ENCODE peak calls at places on chromosomes 3 and 15, in eight cellular contexts. O is transverse colon, P is SK-N-SH, N is GM23338, I is GM12891, H is endothelial cell of umbilical vein, G is Panc1, V is sigmoid colon. W is an unnamed sample.

GRCh38 chr3:42667523-42668402 is 14.3 kb downstream of the ZBTB47 start:
- DNase-seq in N (no peak), P (peak), H (no peak), G (no peak), O (no peak), I (no peak), V (peak), W (no peak)

GRCh38 chr3:143824675-143825074 is 23.6 kb downstream of the SLC9A9 start:
- DNase-seq in I (no peak), H (no peak), N (no peak), G (no peak), V (no peak), O (no peak), P (no peak), W (no peak)

GRCh38 chr15:23467110-23467600 is 20.1 kb upstream of the GOLGA6L2 start:
- DNase-seq in P (peak), O (no peak), G (peak), N (peak), I (peak), H (peak), V (no peak), W (no peak)

GRCh38 chr3:178381971-178382370 is 154.3 kb upstream of the KCNMB2 start:
- DNase-seq in G (no peak), H (no peak), O (no peak), N (no peak), P (no peak), V (no peak), I (no peak), W (no peak)

GRCh38 chr3:180135101-180135500 is 98.4 kb upstream of the PEX5L start:
- DNase-seq in I (no peak), H (no peak), O (no peak), N (no peak), G (no peak), P (no peak), V (no peak), W (no peak)

GRCh38 chr15:26974120-26974780 is 3.3 kb downstream of the GABRG3 start:
- DNase-seq in P (peak), G (peak), V (no peak), I (no peak), O (no peak), H (no peak), N (peak), W (no peak)

GRCh38 chr15:80317389-80318169 is 65.6 kb upstream of the CTXND1 start:
- DNase-seq in O (no peak), I (no peak), V (peak), P (no peak), H (no peak), N (no peak), G (no peak), W (no peak)

GRCh38 chr3:190892328-190893011 is 30.0 kb upstream of the GMNC start:
- DNase-seq in V (no peak), G (no peak), O (no peak), I (no peak), P (no peak), N (peak), H (no peak), W (no peak)

GRCh38 chr3:128319741-128320141 is 146.9 kb downstream of the DNAJB8 start:
- DNase-seq in V (peak), G (no peak), N (no peak), P (no peak), O (no peak), I (no peak), H (no peak), W (no peak)

GRCh38 chr3:194364652-194365434 is 4.7 kb downstream of the LRRC15 start:
- DNase-seq in P (peak), O (peak), I (no peak), V (no peak), H (peak), G (no peak), N (no peak), W (no peak)

GRCh38 chr3:170977911-170978310 is 48.6 kb downstream of the SLC2A2 start:
- DNase-seq in G (no peak), V (no peak), H (no peak), O (no peak), I (no peak), N (no peak), P (no peak), W (no peak)

GRCh38 chr3:46944191-46944590 is 32.4 kb downstream of the CCDC12 start:
- DNase-seq in N (peak), P (no peak), I (no peak), V (no peak), G (no peak), H (no peak), O (no peak), W (no peak)

GRCh38 chr3:13950042-13950441 is 70.2 kb upstream of the WNT7A start:
- DNase-seq in H (no peak), N (no peak), I (no peak), G (no peak), O (no peak), P (peak), V (no peak), W (no peak)

GRCh38 chr15:49817100-49817499 is 196.3 kb downstream of the DTWD1 start:
- DNase-seq in N (no peak), H (no peak), I (no peak), O (no peak), V (no peak), P (no peak), G (no peak), W (no peak)

GRCh38 chr3:193800138-193801043 is 207.4 kb downstream of the OPA1 start:
- DNase-seq in P (no peak), N (no peak), I (no peak), G (no peak), H (peak), V (no peak), O (no peak), W (no peak)

GRCh38 chr3:14467723-14468620 is 65.6 kb downstream of the SLC6A6 start:
- DNase-seq in G (no peak), V (no peak), N (peak), H (peak), P (peak), O (peak), I (peak), W (no peak)

GRCh38 chr15:56794923-56795329 is 61.6 kb upstream of the ZNF280D start:
- DNase-seq in V (no peak), P (no peak), I (no peak), N (no peak), G (no peak), H (no peak), O (no peak), W (no peak)

GRCh38 chr15:96358795-96359190 is 28.3 kb downstream of the NR2F2 start:
- DNase-seq in P (peak), N (no peak), I (no peak), O (no peak), G (no peak), H (no peak), V (no peak), W (no peak)

GRCh38 chr15:96359772-96360498 is 29.4 kb downstream of the NR2F2 start:
- DNase-seq in I (no peak), P (peak), V (no peak), H (peak), N (peak), G (no peak), O (no peak), W (no peak)

GRCh38 chr15:96358006-96358794 is 27.7 kb downstream of the NR2F2 start:
- DNase-seq in I (no peak), N (peak), P (peak), H (no peak), V (no peak), O (no peak), G (no peak), W (no peak)

GRCh38 chr15:96360581-96361308 is 30.2 kb downstream of the NR2F2 start:
- DNase-seq in N (peak), G (no peak), I (no peak), H (peak), P (peak), O (no peak), V (no peak), W (no peak)

GRCh38 chr15:96359371-96359771 is 28.9 kb downstream of the NR2F2 start:
- DNase-seq in O (no peak), H (peak), I (no peak), V (no peak), G (no peak), P (peak), N (peak), W (no peak)
- TF ChIP-seq POLR2AphosphoS5 in O (no peak), H (no peak), I (no peak), V (no peak), G (no peak), P (no peak), N (no peak), W (no peak)

GRCh38 chr3:105526349-105527111 is 159.8 kb downstream of the ALCAM start:
- DNase-seq in P (no peak), G (no peak), N (no peak), O (no peak), V (no peak), H (no peak), I (no peak), W (no peak)
- TF ChIP-seq POLR2AphosphoS5 in P (no peak), G (no peak), N (no peak), O (no peak), V (no peak), H (no peak), I (no peak), W (no peak)

GRCh38 chr15:65082303-65082958 is 5.9 kb downstream of the KBTBD13 start:
- DNase-seq in V (no peak), I (no peak), P (peak), G (no peak), O (peak), N (peak), H (no peak), W (no peak)
- TF ChIP-seq POLR2AphosphoS5 in V (no peak), I (no peak), P (no peak), G (no peak), O (no peak), N (peak), H (no peak), W (no peak)

GRCh38 chr15:34900748-34901147 is 68.8 kb downstream of the AQR start:
- DNase-seq in N (no peak), V (no peak), G (no peak), P (no peak), O (no peak), I (no peak), H (no peak), W (no peak)
- TF ChIP-seq POLR2AphosphoS5 in N (no peak), V (no peak), G (no peak), P (no peak), O (no peak), I (no peak), H (no peak), W (no peak)

DNA sequence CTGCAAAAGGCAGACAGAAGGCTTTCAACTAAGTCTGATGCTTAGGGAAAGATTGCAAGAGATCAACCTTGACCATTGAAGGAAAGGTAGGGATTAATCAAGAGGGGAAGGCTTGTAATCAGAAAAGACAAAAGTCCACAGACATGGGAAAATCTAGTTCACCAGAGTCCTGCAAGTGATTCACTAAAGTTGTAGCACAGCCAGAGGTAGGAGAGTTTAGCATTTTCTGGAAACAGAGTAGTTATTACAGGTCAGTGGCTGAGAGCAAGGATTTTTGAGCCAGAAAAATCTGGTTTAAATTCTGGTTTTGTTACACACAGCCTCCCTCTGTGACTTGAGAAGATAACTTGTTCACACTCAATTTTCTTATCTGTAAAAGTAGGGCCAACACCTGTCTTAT is 35.3 kb upstream of the DPPA4 start:
- DNase-seq in G (no peak), V (no peak), I (no peak), O (no peak), P (no peak), H (no peak), N (no peak), W (no peak)
- TF ChIP-seq POLR2AphosphoS5 in G (no peak), V (no peak), I (no peak), O (no peak), P (no peak), H (no peak), N (no peak), W (no peak)

GRCh38 chr15:64144192-64144564 is 7.4 kb upstream of the SNX22 start:
- DNase-seq in P (no peak), H (no peak), V (peak), N (no peak), G (no peak), I (no peak), O (no peak), W (no peak)

GRCh38 chr15:64146041-64146440 is 5.5 kb upstream of the SNX22 start:
- DNase-seq in V (peak), P (peak), N (no peak), H (no peak), I (no peak), O (no peak), G (no peak), W (no peak)

GRCh38 chr15:64143276-64143675 is 8.3 kb upstream of the SNX22 start:
- DNase-seq in O (no peak), V (no peak), H (no peak), I (no peak), G (no peak), P (no peak), N (no peak), W (no peak)

GRCh38 chr15:64146520-64146884 is 5.0 kb upstream of the SNX22 start:
- DNase-seq in I (no peak), V (no peak), O (no peak), H (no peak), G (no peak), P (no peak), N (no peak), W (no peak)

GRCh38 chr15:64144565-64145281 is 6.8 kb upstream of the SNX22 start:
- DNase-seq in O (no peak), P (no peak), G (no peak), V (peak), N (no peak), I (peak), H (no peak), W (no peak)
- TF ChIP-seq POLR2AphosphoS5 in O (no peak), P (no peak), G (no peak), V (no peak), N (no peak), I (no peak), H (no peak), W (peak)